ENCODE peak calls at places on chromosomes 12 and 14, in seven cellular contexts. G is endodermal cell; S is naive thymus-derived CD8-positive, alpha-beta T cell; W is stimulated activated CD4-positive, alpha-beta T cell treated with anti-CD3 and anti-CD28 coated beads, Interleukin-1b, Interleukin-23, amount 100 ng/mL, for 24 hours; H is SW 1271; B is A549; T is left colon. M is an unnamed sample.

GRCh38 chr12:131841547-131841946 is 13.4 kb downstream of the MMP17 start:
- DNase-seq in G (no peak), S (no peak), W (no peak), H (no peak), B (no peak), T (no peak), M (no peak)

GRCh38 chr12:111425655-111426054 is 19.9 kb downstream of the SH2B3 start:
- DNase-seq in G (no peak), S (no peak), W (no peak), H (no peak), B (no peak), T (no peak), M (no peak)

GRCh38 chr14:75609606-75610476 is 31.4 kb downstream of the FLVCR2 start:
- DNase-seq in G (no peak), S (no peak), W (no peak), H (no peak), B (no peak), T (no peak), M (no peak)

GRCh38 chr12:96501139-96501741 is 11.9 kb downstream of the CFAP54 start:
- DNase-seq in G (peak; percentile 85), S (no peak), W (no peak), H (peak; percentile 75), B (peak; percentile 77), T (peak; percentile 51), M (peak; percentile 45)

GRCh38 chr14:56197150-56197549 is 78.9 kb downstream of the PELI2 start:
- DNase-seq in G (no peak), S (no peak), W (no peak), H (no peak), B (no peak), T (no peak), M (no peak)

GRCh38 chr14:34682787-34683321 is 31.5 kb downstream of the CFL2 start:
- DNase-seq in G (no peak), S (no peak), W (no peak), H (no peak), B (no peak), T (no peak), M (no peak)

GRCh38 chr12:6923003-6923732 is 4.6 kb upstream of the ATN1 start:
- DNase-seq in G (no peak), S (no peak), W (no peak), H (no peak), B (no peak), T (no peak), M (no peak)

GRCh38 chr14:58805057-58805456 is 167.3 kb downstream of the DACT1 start:
- DNase-seq in G (no peak), S (no peak), W (no peak), H (no peak), B (no peak), T (no peak), M (no peak)

GRCh38 chr12:45914090-45914489 is 76.3 kb downstream of the SCAF11 start:
- DNase-seq in G (peak; percentile 75), S (no peak), W (no peak), H (no peak), B (no peak), T (no peak), M (peak; percentile 20)

GRCh38 chr12:38543151-38543550 is 226.6 kb downstream of the ALG10B start:
- DNase-seq in G (peak; percentile 88), S (no peak), W (no peak), H (no peak), B (no peak), T (no peak), M (peak; percentile 10)

GRCh38 chr14:33914676-33915516 is 36.0 kb downstream of the EGLN3 start:
- DNase-seq in G (peak; percentile 73), S (no peak), W (no peak), H (no peak), B (peak; percentile 39), T (no peak), M (no peak)

GRCh38 chr14:85416771-85417170 is 113.2 kb upstream of the FLRT2 start:
- DNase-seq in G (no peak), S (no peak), W (no peak), H (peak; percentile 26), B (peak; percentile 15), T (no peak), M (no peak)

GRCh38 chr12:101327054-101327453 is 47.1 kb downstream of the UTP20 start:
- DNase-seq in G (no peak), S (no peak), W (no peak), H (no peak), B (no peak), T (no peak), M (no peak)

GRCh38 chr14:101735453-101735852 is 26.1 kb upstream of the PPP2R5C start:
- DNase-seq in G (no peak), S (no peak), W (no peak), H (no peak), B (no peak), T (no peak), M (no peak)

GRCh38 chr14:100028990-100029677 is 36.1 kb upstream of the EVL start:
- DNase-seq in G (no peak), S (no peak), W (no peak), H (no peak), B (peak; percentile 35), T (no peak), M (peak; percentile 38)

GRCh38 chr12:112905451-112906089 is 1.2 kb upstream of the OAS1 start:
- DNase-seq in G (no peak), S (no peak), W (no peak), H (no peak), B (no peak), T (no peak), M (no peak)

GRCh38 chr12:22518067-22518719 is 26.1 kb downstream of the C2CD5 start:
- DNase-seq in G (no peak), S (no peak), W (no peak), H (no peak), B (no peak), T (no peak), M (no peak)

GRCh38 chr12:95959107-95959506 is 16.0 kb downstream of the AMDHD1 start:
- DNase-seq in G (peak; percentile 66), S (no peak), W (no peak), H (no peak), B (peak; percentile 33), T (no peak), M (peak; percentile 63)

GRCh38 chr14:51035611-51036192 is 59.2 kb downstream of the TRIM9 start:
- DNase-seq in G (no peak), S (no peak), W (no peak), H (no peak), B (no peak), T (no peak), M (no peak)

GRCh38 chr14:100836961-100837811 is 11.3 kb downstream of the MEG3 start:
- DNase-seq in G (no peak), S (no peak), W (no peak), H (no peak), B (no peak), T (no peak), M (no peak)